ENCODE peak calls at places on chromosome 17, in six cellular contexts. One of them, this sample, is unnamed.

GRCh38 chr17:61837175-61838051 is 25.9 kb downstream of the BRIP1 start:
- DNase-seq in naive thymus-derived CD4-positive, alpha-beta T cell: peak
- DNase-seq in fibroblast of lung: peak
- DNase-seq in colonic mucosa: peak
- DNase-seq in caudate nucleus: peak
- DNase-seq in HCT116: peak
- DNase-seq in this sample: no peak

GRCh38 chr17:238071-238963 is 56.9 kb upstream of the DOC2B start:
- DNase-seq in HCT116: no peak
- DNase-seq in colonic mucosa: peak
- DNase-seq in naive thymus-derived CD4-positive, alpha-beta T cell: no peak
- DNase-seq in fibroblast of lung: no peak
- DNase-seq in caudate nucleus: no peak
- DNase-seq in this sample: no peak

GRCh38 chr17:21300601-21301571 is 16.4 kb downstream of the MAP2K3 start:
- DNase-seq in colonic mucosa: no peak
- DNase-seq in fibroblast of lung: no peak
- DNase-seq in HCT116: no peak
- DNase-seq in caudate nucleus: no peak
- DNase-seq in naive thymus-derived CD4-positive, alpha-beta T cell: no peak
- DNase-seq in this sample: no peak

GRCh38 chr17:9101356-9101755 is 80.0 kb downstream of the NTN1 start:
- DNase-seq in colonic mucosa: no peak
- DNase-seq in HCT116: no peak
- DNase-seq in naive thymus-derived CD4-positive, alpha-beta T cell: no peak
- DNase-seq in fibroblast of lung: no peak
- DNase-seq in caudate nucleus: no peak
- DNase-seq in this sample: no peak

GRCh38 chr17:18043491-18043890 is 4.3 kb downstream of the GID4 start:
- DNase-seq in HCT116: peak
- DNase-seq in caudate nucleus: no peak
- DNase-seq in fibroblast of lung: peak
- DNase-seq in colonic mucosa: no peak
- DNase-seq in naive thymus-derived CD4-positive, alpha-beta T cell: no peak
- DNase-seq in this sample: no peak

GRCh38 chr17:77531002-77531401 is 390.2 kb downstream of the SEC14L1 start:
- DNase-seq in caudate nucleus: no peak
- DNase-seq in HCT116: no peak
- DNase-seq in fibroblast of lung: no peak
- DNase-seq in naive thymus-derived CD4-positive, alpha-beta T cell: no peak
- DNase-seq in colonic mucosa: no peak
- DNase-seq in this sample: no peak

GRCh38 chr17:44940768-44941167 is 6.8 kb downstream of the KIF18B start:
- DNase-seq in colonic mucosa: no peak
- DNase-seq in naive thymus-derived CD4-positive, alpha-beta T cell: no peak
- DNase-seq in caudate nucleus: no peak
- DNase-seq in fibroblast of lung: no peak
- DNase-seq in HCT116: no peak
- DNase-seq in this sample: no peak

GRCh38 chr17:44982113-44982702 is 14.1 kb upstream of the C1QL1 start:
- DNase-seq in fibroblast of lung: no peak
- DNase-seq in naive thymus-derived CD4-positive, alpha-beta T cell: no peak
- DNase-seq in HCT116: no peak
- DNase-seq in colonic mucosa: no peak
- DNase-seq in caudate nucleus: no peak
- DNase-seq in this sample: no peak

GRCh38 chr17:44903012-44903685 is 3.9 kb upstream of the EFTUD2 start:
- DNase-seq in naive thymus-derived CD4-positive, alpha-beta T cell: no peak
- DNase-seq in fibroblast of lung: no peak
- DNase-seq in caudate nucleus: no peak
- DNase-seq in colonic mucosa: peak
- DNase-seq in HCT116: no peak
- DNase-seq in this sample: no peak

GRCh38 chr17:46756061-46756735 is 62.3 kb downstream of the WNT3 start:
- DNase-seq in HCT116: no peak
- DNase-seq in colonic mucosa: no peak
- DNase-seq in naive thymus-derived CD4-positive, alpha-beta T cell: no peak
- DNase-seq in caudate nucleus: no peak
- DNase-seq in fibroblast of lung: no peak
- DNase-seq in this sample: no peak

GRCh38 chr17:49497147-49498036 is 2.3 kb downstream of the NGFR start:
- DNase-seq in caudate nucleus: no peak
- DNase-seq in naive thymus-derived CD4-positive, alpha-beta T cell: peak
- DNase-seq in colonic mucosa: no peak
- DNase-seq in HCT116: no peak
- DNase-seq in fibroblast of lung: peak
- DNase-seq in this sample: no peak

GRCh38 chr17:14089179-14089578 is 19.9 kb downstream of the COX10 start:
- DNase-seq in naive thymus-derived CD4-positive, alpha-beta T cell: no peak
- DNase-seq in colonic mucosa: no peak
- DNase-seq in caudate nucleus: no peak
- DNase-seq in fibroblast of lung: no peak
- DNase-seq in HCT116: no peak
- DNase-seq in this sample: no peak

GRCh38 chr17:8766731-8767130 is 8.4 kb upstream of the SPDYE4 start:
- DNase-seq in naive thymus-derived CD4-positive, alpha-beta T cell: no peak
- DNase-seq in colonic mucosa: no peak
- DNase-seq in caudate nucleus: no peak
- DNase-seq in HCT116: no peak
- DNase-seq in fibroblast of lung: no peak
- DNase-seq in this sample: no peak

GRCh38 chr17:44531019-44531418 is 26.3 kb upstream of the FZD2 start:
- DNase-seq in HCT116: no peak
- DNase-seq in fibroblast of lung: no peak
- DNase-seq in caudate nucleus: no peak
- DNase-seq in naive thymus-derived CD4-positive, alpha-beta T cell: no peak
- DNase-seq in colonic mucosa: no peak
- DNase-seq in this sample: no peak

GRCh38 chr17:73192219-73192893 is 499 bp upstream of the COG1 start:
- DNase-seq in fibroblast of lung: peak
- DNase-seq in naive thymus-derived CD4-positive, alpha-beta T cell: peak
- DNase-seq in HCT116: peak
- DNase-seq in colonic mucosa: peak
- DNase-seq in caudate nucleus: peak
- DNase-seq in this sample: no peak

GRCh38 chr17:14297161-14297851 is 3.6 kb upstream of the HS3ST3B1 start:
- DNase-seq in caudate nucleus: no peak
- DNase-seq in naive thymus-derived CD4-positive, alpha-beta T cell: peak
- DNase-seq in fibroblast of lung: peak
- DNase-seq in HCT116: no peak
- DNase-seq in colonic mucosa: no peak
- DNase-seq in this sample: no peak

GRCh38 chr17:77942111-77942988 is 16.2 kb upstream of the TNRC6C start:
- DNase-seq in colonic mucosa: no peak
- DNase-seq in caudate nucleus: peak
- DNase-seq in naive thymus-derived CD4-positive, alpha-beta T cell: no peak
- DNase-seq in HCT116: no peak
- DNase-seq in fibroblast of lung: no peak
- DNase-seq in this sample: no peak

GRCh38 chr17:45394913-45395568 is 37.6 kb downstream of the ARHGAP27 start:
- DNase-seq in caudate nucleus: peak
- DNase-seq in fibroblast of lung: peak
- DNase-seq in naive thymus-derived CD4-positive, alpha-beta T cell: no peak
- DNase-seq in HCT116: peak
- DNase-seq in colonic mucosa: peak
- DNase-seq in this sample: no peak

GRCh38 chr17:68775338-68775737 is 174.2 kb upstream of the FAM20A start:
- DNase-seq in fibroblast of lung: peak
- DNase-seq in HCT116: no peak
- DNase-seq in colonic mucosa: no peak
- DNase-seq in caudate nucleus: no peak
- DNase-seq in naive thymus-derived CD4-positive, alpha-beta T cell: no peak
- DNase-seq in this sample: no peak

GRCh38 chr17:74114881-74115470 is 88.5 kb upstream of the RPL38 start:
- DNase-seq in colonic mucosa: no peak
- DNase-seq in fibroblast of lung: no peak
- DNase-seq in HCT116: no peak
- DNase-seq in caudate nucleus: no peak
- DNase-seq in naive thymus-derived CD4-positive, alpha-beta T cell: no peak
- DNase-seq in this sample: no peak

GRCh38 chr17:63029520-63029919 is 63.5 kb downstream of the TANC2 start:
- DNase-seq in colonic mucosa: no peak
- DNase-seq in caudate nucleus: no peak
- DNase-seq in naive thymus-derived CD4-positive, alpha-beta T cell: no peak
- DNase-seq in fibroblast of lung: peak
- DNase-seq in HCT116: no peak
- DNase-seq in this sample: no peak

GRCh38 chr17:39617100-39617445 is 9.4 kb upstream of the NEUROD2 start:
- DNase-seq in caudate nucleus: no peak
- DNase-seq in HCT116: no peak
- DNase-seq in fibroblast of lung: no peak
- DNase-seq in naive thymus-derived CD4-positive, alpha-beta T cell: no peak
- DNase-seq in colonic mucosa: no peak
- DNase-seq in this sample: no peak

GRCh38 chr17:81365601-81366585 is 29.4 kb upstream of the BAHCC1 start:
- DNase-seq in colonic mucosa: peak
- DNase-seq in fibroblast of lung: peak
- DNase-seq in caudate nucleus: no peak
- DNase-seq in naive thymus-derived CD4-positive, alpha-beta T cell: no peak
- DNase-seq in HCT116: peak
- DNase-seq in this sample: no peak
- H3K27ac ChIP-seq in colonic mucosa: peak
- H3K27ac ChIP-seq in fibroblast of lung: no peak
- H3K27ac ChIP-seq in caudate nucleus: no peak
- H3K27ac ChIP-seq in naive thymus-derived CD4-positive, alpha-beta T cell: no peak
- H3K27ac ChIP-seq in HCT116: peak
- H3K27ac ChIP-seq in this sample: peak

GRCh38 chr17:41647940-41648410 is 23.6 kb upstream of the KRT17 start:
- DNase-seq in caudate nucleus: peak
- DNase-seq in HCT116: peak
- DNase-seq in colonic mucosa: peak
- DNase-seq in naive thymus-derived CD4-positive, alpha-beta T cell: peak
- DNase-seq in fibroblast of lung: peak
- DNase-seq in this sample: peak
- H3K27ac ChIP-seq in caudate nucleus: no peak
- H3K27ac ChIP-seq in HCT116: peak
- H3K27ac ChIP-seq in colonic mucosa: peak
- H3K27ac ChIP-seq in naive thymus-derived CD4-positive, alpha-beta T cell: peak
- H3K27ac ChIP-seq in fibroblast of lung: no peak
- H3K27ac ChIP-seq in this sample: peak

GRCh38 chr17:31448467-31449077 is 57.1 kb downstream of the RAB11FIP4 start:
- DNase-seq in HCT116: no peak
- DNase-seq in colonic mucosa: no peak
- DNase-seq in naive thymus-derived CD4-positive, alpha-beta T cell: no peak
- DNase-seq in caudate nucleus: no peak
- DNase-seq in fibroblast of lung: peak
- DNase-seq in this sample: no peak
- H3K27ac ChIP-seq in HCT116: no peak
- H3K27ac ChIP-seq in colonic mucosa: no peak
- H3K27ac ChIP-seq in naive thymus-derived CD4-positive, alpha-beta T cell: no peak
- H3K27ac ChIP-seq in caudate nucleus: no peak
- H3K27ac ChIP-seq in fibroblast of lung: no peak
- H3K27ac ChIP-seq in this sample: no peak

GRCh38 chr17:56809106-56809819 is 24.5 kb downstream of the C17orf67 start:
- DNase-seq in caudate nucleus: no peak
- DNase-seq in HCT116: no peak
- DNase-seq in naive thymus-derived CD4-positive, alpha-beta T cell: no peak
- DNase-seq in fibroblast of lung: no peak
- DNase-seq in colonic mucosa: no peak
- DNase-seq in this sample: no peak
- H3K27ac ChIP-seq in caudate nucleus: no peak
- H3K27ac ChIP-seq in HCT116: no peak
- H3K27ac ChIP-seq in naive thymus-derived CD4-positive, alpha-beta T cell: no peak
- H3K27ac ChIP-seq in fibroblast of lung: no peak
- H3K27ac ChIP-seq in colonic mucosa: no peak
- H3K27ac ChIP-seq in this sample: no peak

GRCh38 chr17:79777166-79777843 is 643 bp upstream of the CBX2 start:
- DNase-seq in naive thymus-derived CD4-positive, alpha-beta T cell: peak
- DNase-seq in fibroblast of lung: peak
- DNase-seq in caudate nucleus: peak
- DNase-seq in HCT116: peak
- DNase-seq in colonic mucosa: peak
- DNase-seq in this sample: no peak
- H3K27ac ChIP-seq in naive thymus-derived CD4-positive, alpha-beta T cell: no peak
- H3K27ac ChIP-seq in fibroblast of lung: no peak
- H3K27ac ChIP-seq in caudate nucleus: peak
- H3K27ac ChIP-seq in HCT116: peak
- H3K27ac ChIP-seq in colonic mucosa: no peak
- H3K27ac ChIP-seq in this sample: peak

GRCh38 chr17:31690118-31690517 is 168.9 kb downstream of the COPRS start:
- DNase-seq in HCT116: no peak
- DNase-seq in naive thymus-derived CD4-positive, alpha-beta T cell: no peak
- DNase-seq in caudate nucleus: no peak
- DNase-seq in colonic mucosa: no peak
- DNase-seq in fibroblast of lung: peak
- DNase-seq in this sample: no peak

GRCh38 chr17:31691251-31691905 is 167.7 kb downstream of the COPRS start:
- DNase-seq in caudate nucleus: no peak
- DNase-seq in naive thymus-derived CD4-positive, alpha-beta T cell: no peak
- DNase-seq in HCT116: no peak
- DNase-seq in colonic mucosa: no peak
- DNase-seq in fibroblast of lung: no peak
- DNase-seq in this sample: no peak

GRCh38 chr17:31695456-31696090 is 163.5 kb downstream of the COPRS start:
- DNase-seq in fibroblast of lung: peak
- DNase-seq in colonic mucosa: no peak
- DNase-seq in HCT116: no peak
- DNase-seq in caudate nucleus: no peak
- DNase-seq in naive thymus-derived CD4-positive, alpha-beta T cell: no peak
- DNase-seq in this sample: no peak

GRCh38 chr17:31693433-31694210 is 165.4 kb downstream of the COPRS start:
- DNase-seq in fibroblast of lung: no peak
- DNase-seq in colonic mucosa: no peak
- DNase-seq in caudate nucleus: no peak
- DNase-seq in HCT116: no peak
- DNase-seq in naive thymus-derived CD4-positive, alpha-beta T cell: no peak
- DNase-seq in this sample: no peak

DNA sequence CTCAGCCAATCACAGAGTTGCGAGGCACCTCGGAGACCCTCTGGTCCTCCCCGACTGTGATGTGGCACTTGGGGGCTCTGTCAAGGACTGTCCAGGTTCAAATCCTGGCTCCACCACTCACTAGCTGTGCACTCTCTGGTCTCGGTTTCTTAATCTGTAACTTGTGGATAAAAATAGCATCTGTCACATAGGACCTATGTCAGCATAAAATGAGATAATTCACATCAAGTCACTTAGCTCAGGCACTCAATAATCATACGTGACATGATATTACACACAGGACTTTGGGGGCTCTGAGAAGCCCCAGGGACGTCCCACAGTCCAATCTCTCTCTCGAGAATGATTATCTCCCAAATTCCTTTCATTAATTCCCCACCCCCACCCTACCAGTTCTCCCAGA is 166.4 kb downstream of the COPRS start:
- DNase-seq in fibroblast of lung: no peak
- DNase-seq in caudate nucleus: no peak
- DNase-seq in colonic mucosa: no peak
- DNase-seq in naive thymus-derived CD4-positive, alpha-beta T cell: no peak
- DNase-seq in HCT116: no peak
- DNase-seq in this sample: no peak
- H3K27ac ChIP-seq in fibroblast of lung: no peak
- H3K27ac ChIP-seq in caudate nucleus: no peak
- H3K27ac ChIP-seq in colonic mucosa: no peak
- H3K27ac ChIP-seq in naive thymus-derived CD4-positive, alpha-beta T cell: no peak
- H3K27ac ChIP-seq in HCT116: no peak
- H3K27ac ChIP-seq in this sample: no peak